ENCODE peak calls at places on chromosomes 13 and 19, in seven cellular contexts. One of them, this sample, is unnamed.

GRCh38 chr13:82664183-82664582 is 1218.1 kb downstream of the SLITRK1 start:
- DNase-seq in left ventricle myocardium inferior: no peak
- DNase-seq in HTR-8/SVneo: no peak
- DNase-seq in activated T-cell treated with anti-CD3 and anti-CD28 coated beads, Interleukin-2, amount 50 U/mL, for 1 hour: no peak
- DNase-seq in HEK293T: no peak
- DNase-seq in substantia nigra: no peak
- DNase-seq in COR-L47: no peak
- DNase-seq in this sample: no peak

GRCh38 chr19:33395561-33396550 is 22.3 kb downstream of the CEBPG start:
- DNase-seq in left ventricle myocardium inferior: peak
- DNase-seq in HTR-8/SVneo: no peak
- DNase-seq in activated T-cell treated with anti-CD3 and anti-CD28 coated beads, Interleukin-2, amount 50 U/mL, for 1 hour: no peak
- DNase-seq in HEK293T: no peak
- DNase-seq in substantia nigra: no peak
- DNase-seq in COR-L47: no peak
- DNase-seq in this sample: peak

GRCh38 chr19:7360393-7360984 is 11.8 kb downstream of the ARHGEF18 start:
- DNase-seq in left ventricle myocardium inferior: no peak
- DNase-seq in HTR-8/SVneo: no peak
- DNase-seq in activated T-cell treated with anti-CD3 and anti-CD28 coated beads, Interleukin-2, amount 50 U/mL, for 1 hour: no peak
- DNase-seq in HEK293T: no peak
- DNase-seq in substantia nigra: no peak
- DNase-seq in COR-L47: no peak
- DNase-seq in this sample: no peak

GRCh38 chr13:84393981-84394625 is 511.8 kb upstream of the SLITRK1 start:
- DNase-seq in left ventricle myocardium inferior: no peak
- DNase-seq in HTR-8/SVneo: no peak
- DNase-seq in activated T-cell treated with anti-CD3 and anti-CD28 coated beads, Interleukin-2, amount 50 U/mL, for 1 hour: no peak
- DNase-seq in HEK293T: no peak
- DNase-seq in substantia nigra: no peak
- DNase-seq in COR-L47: no peak
- DNase-seq in this sample: no peak

GRCh38 chr19:48841047-48841446 is 4.8 kb upstream of the HSD17B14 start:
- DNase-seq in left ventricle myocardium inferior: no peak
- DNase-seq in HTR-8/SVneo: no peak
- DNase-seq in activated T-cell treated with anti-CD3 and anti-CD28 coated beads, Interleukin-2, amount 50 U/mL, for 1 hour: no peak
- DNase-seq in HEK293T: no peak
- DNase-seq in substantia nigra: no peak
- DNase-seq in COR-L47: no peak
- DNase-seq in this sample: no peak

GRCh38 chr13:30463820-30464495 is 1.8 kb downstream of the HMGB1 start:
- DNase-seq in left ventricle myocardium inferior: peak
- DNase-seq in HTR-8/SVneo: no peak
- DNase-seq in activated T-cell treated with anti-CD3 and anti-CD28 coated beads, Interleukin-2, amount 50 U/mL, for 1 hour: peak
- DNase-seq in HEK293T: no peak
- DNase-seq in substantia nigra: peak
- DNase-seq in COR-L47: peak
- DNase-seq in this sample: peak

GRCh38 chr19:19133985-19134384 is 4.3 kb downstream of the TMEM161A start:
- DNase-seq in left ventricle myocardium inferior: no peak
- DNase-seq in HTR-8/SVneo: no peak
- DNase-seq in activated T-cell treated with anti-CD3 and anti-CD28 coated beads, Interleukin-2, amount 50 U/mL, for 1 hour: no peak
- DNase-seq in HEK293T: no peak
- DNase-seq in substantia nigra: no peak
- DNase-seq in COR-L47: no peak
- DNase-seq in this sample: no peak

GRCh38 chr13:105232403-105232802 is 1303.1 kb downstream of the EFNB2 start:
- DNase-seq in left ventricle myocardium inferior: no peak
- DNase-seq in HTR-8/SVneo: no peak
- DNase-seq in activated T-cell treated with anti-CD3 and anti-CD28 coated beads, Interleukin-2, amount 50 U/mL, for 1 hour: no peak
- DNase-seq in HEK293T: no peak
- DNase-seq in substantia nigra: no peak
- DNase-seq in COR-L47: no peak
- DNase-seq in this sample: no peak

GRCh38 chr13:42615691-42616090 is 41.7 kb downstream of the TNFSF11 start:
- DNase-seq in left ventricle myocardium inferior: no peak
- DNase-seq in HTR-8/SVneo: no peak
- DNase-seq in activated T-cell treated with anti-CD3 and anti-CD28 coated beads, Interleukin-2, amount 50 U/mL, for 1 hour: no peak
- DNase-seq in HEK293T: no peak
- DNase-seq in substantia nigra: no peak
- DNase-seq in COR-L47: no peak
- DNase-seq in this sample: no peak

GRCh38 chr13:33519561-33520479 is 234.3 kb upstream of the STARD13 start:
- DNase-seq in left ventricle myocardium inferior: no peak
- DNase-seq in HTR-8/SVneo: no peak
- DNase-seq in activated T-cell treated with anti-CD3 and anti-CD28 coated beads, Interleukin-2, amount 50 U/mL, for 1 hour: no peak
- DNase-seq in HEK293T: no peak
- DNase-seq in substantia nigra: no peak
- DNase-seq in COR-L47: no peak
- DNase-seq in this sample: no peak

GRCh38 chr13:97142452-97142851 is 79.7 kb upstream of the MBNL2 start:
- DNase-seq in left ventricle myocardium inferior: peak
- DNase-seq in HTR-8/SVneo: no peak
- DNase-seq in activated T-cell treated with anti-CD3 and anti-CD28 coated beads, Interleukin-2, amount 50 U/mL, for 1 hour: no peak
- DNase-seq in HEK293T: no peak
- DNase-seq in substantia nigra: no peak
- DNase-seq in COR-L47: no peak
- DNase-seq in this sample: no peak

GRCh38 chr13:106477303-106477702 is 58.2 kb downstream of the EFNB2 start:
- DNase-seq in left ventricle myocardium inferior: no peak
- DNase-seq in HTR-8/SVneo: no peak
- DNase-seq in activated T-cell treated with anti-CD3 and anti-CD28 coated beads, Interleukin-2, amount 50 U/mL, for 1 hour: no peak
- DNase-seq in HEK293T: no peak
- DNase-seq in substantia nigra: no peak
- DNase-seq in COR-L47: no peak
- DNase-seq in this sample: no peak

GRCh38 chr13:77535448-77535847 is at the start of gene SCEL:
- DNase-seq in left ventricle myocardium inferior: no peak
- DNase-seq in HTR-8/SVneo: no peak
- DNase-seq in activated T-cell treated with anti-CD3 and anti-CD28 coated beads, Interleukin-2, amount 50 U/mL, for 1 hour: no peak
- DNase-seq in HEK293T: no peak
- DNase-seq in substantia nigra: no peak
- DNase-seq in COR-L47: no peak
- DNase-seq in this sample: no peak

GRCh38 chr13:30234763-30235162 is 72.6 kb downstream of the KATNAL1 start:
- DNase-seq in left ventricle myocardium inferior: no peak
- DNase-seq in HTR-8/SVneo: no peak
- DNase-seq in activated T-cell treated with anti-CD3 and anti-CD28 coated beads, Interleukin-2, amount 50 U/mL, for 1 hour: no peak
- DNase-seq in HEK293T: no peak
- DNase-seq in substantia nigra: no peak
- DNase-seq in COR-L47: peak
- DNase-seq in this sample: no peak

GRCh38 chr19:29666634-29667389 is 1.6 kb downstream of the PLEKHF1 start:
- DNase-seq in left ventricle myocardium inferior: peak
- DNase-seq in HTR-8/SVneo: no peak
- DNase-seq in activated T-cell treated with anti-CD3 and anti-CD28 coated beads, Interleukin-2, amount 50 U/mL, for 1 hour: peak
- DNase-seq in HEK293T: no peak
- DNase-seq in substantia nigra: peak
- DNase-seq in COR-L47: no peak
- DNase-seq in this sample: no peak

GRCh38 chr13:101869553-101869952 is 417.1 kb downstream of the ITGBL1 start:
- DNase-seq in left ventricle myocardium inferior: no peak
- DNase-seq in HTR-8/SVneo: no peak
- DNase-seq in activated T-cell treated with anti-CD3 and anti-CD28 coated beads, Interleukin-2, amount 50 U/mL, for 1 hour: no peak
- DNase-seq in HEK293T: no peak
- DNase-seq in substantia nigra: no peak
- DNase-seq in COR-L47: no peak
- DNase-seq in this sample: no peak

GRCh38 chr19:42267644-42268141 is 1.4 kb upstream of the CIC start:
- DNase-seq in left ventricle myocardium inferior: no peak
- DNase-seq in HTR-8/SVneo: no peak
- DNase-seq in activated T-cell treated with anti-CD3 and anti-CD28 coated beads, Interleukin-2, amount 50 U/mL, for 1 hour: no peak
- DNase-seq in HEK293T: no peak
- DNase-seq in substantia nigra: no peak
- DNase-seq in COR-L47: no peak
- DNase-seq in this sample: no peak

GRCh38 chr19:42285988-42286348 is 16.0 kb upstream of the PRR19 start:
- DNase-seq in left ventricle myocardium inferior: no peak
- DNase-seq in HTR-8/SVneo: no peak
- DNase-seq in activated T-cell treated with anti-CD3 and anti-CD28 coated beads, Interleukin-2, amount 50 U/mL, for 1 hour: no peak
- DNase-seq in HEK293T: no peak
- DNase-seq in substantia nigra: no peak
- DNase-seq in COR-L47: no peak
- DNase-seq in this sample: no peak

GRCh38 chr19:10553943-10554381 is 10.3 kb downstream of the ATG4D start:
- DNase-seq in left ventricle myocardium inferior: no peak
- DNase-seq in HTR-8/SVneo: no peak
- DNase-seq in activated T-cell treated with anti-CD3 and anti-CD28 coated beads, Interleukin-2, amount 50 U/mL, for 1 hour: peak
- DNase-seq in HEK293T: no peak
- DNase-seq in substantia nigra: no peak
- DNase-seq in COR-L47: no peak
- DNase-seq in this sample: no peak

GRCh38 chr13:89900104-89900760 is 1447.3 kb upstream of the MIR17HG start:
- DNase-seq in left ventricle myocardium inferior: no peak
- DNase-seq in HTR-8/SVneo: no peak
- DNase-seq in activated T-cell treated with anti-CD3 and anti-CD28 coated beads, Interleukin-2, amount 50 U/mL, for 1 hour: no peak
- DNase-seq in HEK293T: no peak
- DNase-seq in substantia nigra: no peak
- DNase-seq in COR-L47: no peak
- DNase-seq in this sample: no peak

GRCh38 chr19:54364775-54365257 is at the start of gene LAIR1:
- DNase-seq in left ventricle myocardium inferior: no peak
- DNase-seq in HTR-8/SVneo: no peak
- DNase-seq in activated T-cell treated with anti-CD3 and anti-CD28 coated beads, Interleukin-2, amount 50 U/mL, for 1 hour: peak
- DNase-seq in HEK293T: no peak
- DNase-seq in substantia nigra: peak
- DNase-seq in COR-L47: no peak
- DNase-seq in this sample: no peak

GRCh38 chr13:32168136-32168535 is 136.6 kb downstream of the FRY start:
- DNase-seq in left ventricle myocardium inferior: no peak
- DNase-seq in HTR-8/SVneo: no peak
- DNase-seq in activated T-cell treated with anti-CD3 and anti-CD28 coated beads, Interleukin-2, amount 50 U/mL, for 1 hour: no peak
- DNase-seq in HEK293T: no peak
- DNase-seq in substantia nigra: no peak
- DNase-seq in COR-L47: no peak
- DNase-seq in this sample: no peak

GRCh38 chr19:15438577-15438976 is 11.2 kb downstream of the WIZ start:
- DNase-seq in left ventricle myocardium inferior: no peak
- DNase-seq in HTR-8/SVneo: no peak
- DNase-seq in activated T-cell treated with anti-CD3 and anti-CD28 coated beads, Interleukin-2, amount 50 U/mL, for 1 hour: no peak
- DNase-seq in HEK293T: no peak
- DNase-seq in substantia nigra: no peak
- DNase-seq in COR-L47: no peak
- DNase-seq in this sample: no peak

GRCh38 chr19:2527171-2527570 is 51.2 kb downstream of the GADD45B start:
- DNase-seq in left ventricle myocardium inferior: no peak
- DNase-seq in HTR-8/SVneo: no peak
- DNase-seq in activated T-cell treated with anti-CD3 and anti-CD28 coated beads, Interleukin-2, amount 50 U/mL, for 1 hour: no peak
- DNase-seq in HEK293T: no peak
- DNase-seq in substantia nigra: no peak
- DNase-seq in COR-L47: no peak
- DNase-seq in this sample: peak

GRCh38 chr13:28805193-28805819 is 14.8 kb upstream of the MTUS2 start:
- DNase-seq in left ventricle myocardium inferior: peak
- DNase-seq in HTR-8/SVneo: no peak
- DNase-seq in activated T-cell treated with anti-CD3 and anti-CD28 coated beads, Interleukin-2, amount 50 U/mL, for 1 hour: no peak
- DNase-seq in HEK293T: peak
- DNase-seq in substantia nigra: no peak
- DNase-seq in COR-L47: peak
- DNase-seq in this sample: peak

GRCh38 chr13:34747507-34747906 is 194.6 kb upstream of the NBEA start:
- DNase-seq in left ventricle myocardium inferior: no peak
- DNase-seq in HTR-8/SVneo: no peak
- DNase-seq in activated T-cell treated with anti-CD3 and anti-CD28 coated beads, Interleukin-2, amount 50 U/mL, for 1 hour: no peak
- DNase-seq in HEK293T: no peak
- DNase-seq in substantia nigra: no peak
- DNase-seq in COR-L47: no peak
- DNase-seq in this sample: no peak

GRCh38 chr19:42989851-42990250 is 36.4 kb downstream of the PSG11 start:
- DNase-seq in left ventricle myocardium inferior: no peak
- DNase-seq in HTR-8/SVneo: no peak
- DNase-seq in activated T-cell treated with anti-CD3 and anti-CD28 coated beads, Interleukin-2, amount 50 U/mL, for 1 hour: no peak
- DNase-seq in HEK293T: no peak
- DNase-seq in substantia nigra: no peak
- DNase-seq in COR-L47: no peak
- DNase-seq in this sample: no peak

GRCh38 chr13:20492641-20493040 is 33.0 kb downstream of the CRYL1 start:
- DNase-seq in left ventricle myocardium inferior: no peak
- DNase-seq in HTR-8/SVneo: peak
- DNase-seq in activated T-cell treated with anti-CD3 and anti-CD28 coated beads, Interleukin-2, amount 50 U/mL, for 1 hour: peak
- DNase-seq in HEK293T: no peak
- DNase-seq in substantia nigra: peak
- DNase-seq in COR-L47: peak
- DNase-seq in this sample: peak

GRCh38 chr19:13022111-13022858 is 27.0 kb downstream of the NFIX start:
- DNase-seq in left ventricle myocardium inferior: peak
- DNase-seq in HTR-8/SVneo: no peak
- DNase-seq in activated T-cell treated with anti-CD3 and anti-CD28 coated beads, Interleukin-2, amount 50 U/mL, for 1 hour: no peak
- DNase-seq in HEK293T: no peak
- DNase-seq in substantia nigra: peak
- DNase-seq in COR-L47: peak
- DNase-seq in this sample: peak

GRCh38 chr13:19959831-19960672 is 1.5 kb downstream of the ZMYM2 start:
- DNase-seq in left ventricle myocardium inferior: peak
- DNase-seq in HTR-8/SVneo: peak
- DNase-seq in activated T-cell treated with anti-CD3 and anti-CD28 coated beads, Interleukin-2, amount 50 U/mL, for 1 hour: peak
- DNase-seq in HEK293T: peak
- DNase-seq in substantia nigra: peak
- DNase-seq in COR-L47: peak
- DNase-seq in this sample: peak

GRCh38 chr13:28582225-28582891 is 76.6 kb upstream of the POMP start:
- DNase-seq in left ventricle myocardium inferior: no peak
- DNase-seq in HTR-8/SVneo: no peak
- DNase-seq in activated T-cell treated with anti-CD3 and anti-CD28 coated beads, Interleukin-2, amount 50 U/mL, for 1 hour: no peak
- DNase-seq in HEK293T: peak
- DNase-seq in substantia nigra: no peak
- DNase-seq in COR-L47: no peak
- DNase-seq in this sample: no peak

GRCh38 chr19:480016-480855 is 16.1 kb upstream of the MADCAM1 start:
- DNase-seq in left ventricle myocardium inferior: peak
- DNase-seq in HTR-8/SVneo: no peak
- DNase-seq in activated T-cell treated with anti-CD3 and anti-CD28 coated beads, Interleukin-2, amount 50 U/mL, for 1 hour: peak
- DNase-seq in HEK293T: peak
- DNase-seq in substantia nigra: peak
- DNase-seq in COR-L47: peak
- DNase-seq in this sample: peak

GRCh38 chr19:54164369-54165068 is 5.0 kb upstream of the LENG1 start:
- DNase-seq in left ventricle myocardium inferior: no peak
- DNase-seq in HTR-8/SVneo: no peak
- DNase-seq in activated T-cell treated with anti-CD3 and anti-CD28 coated beads, Interleukin-2, amount 50 U/mL, for 1 hour: peak
- DNase-seq in HEK293T: peak
- DNase-seq in substantia nigra: no peak
- DNase-seq in COR-L47: no peak
- DNase-seq in this sample: no peak